ENCODE peak calls at places on chromosomes 3 and 15, in four cellular contexts. P, A, H and M are unnamed samples.

GRCh38 chr3:128073185-128073725 is 21.0 kb downstream of the SEC61A1 start:
- DNase-seq in H (no peak), A (no peak), P (no peak), M (no peak)

GRCh38 chr3:24158756-24159155 is 213.7 kb downstream of the NR1D2 start:
- DNase-seq in P (no peak), H (no peak), A (no peak), M (no peak)

GRCh38 chr3:71111784-71112440 is 471.6 kb downstream of the FOXP1 start:
- DNase-seq in A (peak; percentile 37), H (no peak), P (peak; percentile 58), M (no peak)

GRCh38 chr15:59892995-59893394 is 111.1 kb upstream of the FOXB1 start:
- DNase-seq in A (peak; percentile 11), H (no peak), P (peak; percentile 14), M (no peak)

GRCh38 chr3:66567066-66567465 is 66.2 kb upstream of the LRIG1 start:
- DNase-seq in P (no peak), A (no peak), H (no peak), M (no peak)

GRCh38 chr3:112333002-112333385 is at the start of gene CD200:
- DNase-seq in H (peak; percentile 58), A (peak; percentile 7), P (peak; percentile 9), M (no peak)

GRCh38 chr3:160919942-160920341 is 163.9 kb downstream of the PPM1L start:
- DNase-seq in P (no peak), H (no peak), A (no peak), M (no peak)

GRCh38 chr15:68278345-68279217 is 1.0 kb downstream of the FEM1B start:
- DNase-seq in H (peak; percentile 71), A (no peak), P (no peak), M (no peak)

GRCh38 chr3:88188436-88188835 is 38.7 kb downstream of the C3orf38 start:
- DNase-seq in P (peak; percentile 5), A (no peak), H (no peak), M (peak; percentile 17)

GRCh38 chr3:38582316-38582715 is 67.2 kb downstream of the SCN5A start:
- DNase-seq in P (no peak), A (no peak), H (no peak), M (no peak)

GRCh38 chr15:85587707-85588441 is 206.9 kb downstream of the KLHL25 start:
- DNase-seq in P (no peak), A (peak; percentile 25), H (no peak), M (no peak)

GRCh38 chr3:196117809-196118208 is 35.9 kb upstream of the TFRC start:
- DNase-seq in H (no peak), P (no peak), A (no peak), M (no peak)

GRCh38 chr3:129650256-129650872 is 43.9 kb upstream of the PLXND1 start:
- DNase-seq in P (peak; percentile 54), H (peak; percentile 67), A (peak; percentile 59), M (peak; percentile 22)

GRCh38 chr3:71510485-71510884 is 73.0 kb downstream of the FOXP1 start:
- DNase-seq in H (no peak), P (peak; percentile 36), A (peak; percentile 60), M (no peak)

GRCh38 chr3:135084404-135084803 is 289.3 kb downstream of the EPHB1 start:
- DNase-seq in H (no peak), P (peak; percentile 17), A (peak; percentile 8), M (no peak)

GRCh38 chr3:30655187-30655812 is 48.9 kb downstream of the TGFBR2 start:
- DNase-seq in P (no peak), H (no peak), A (no peak), M (no peak)

GRCh38 chr3:196639517-196640500 is at the start of gene NRROS:
- DNase-seq in P (peak; percentile 75), H (no peak), A (peak; percentile 43), M (peak; percentile 75)

GRCh38 chr3:114274929-114275328 is 18.9 kb upstream of the TIGIT start:
- DNase-seq in A (peak; percentile 8), P (no peak), H (no peak), M (no peak)

GRCh38 chr15:89820651-89821611 is 6.3 kb upstream of the ANPEP start:
- DNase-seq in A (no peak), H (no peak), P (peak; percentile 53), M (no peak)

GRCh38 chr3:15403965-15404364 is 23.4 kb downstream of the METTL6 start:
- DNase-seq in P (no peak), H (no peak), A (no peak), M (no peak)

GRCh38 chr3:64992462-64993285 is 304.9 kb upstream of the ADAMTS9 start:
- DNase-seq in A (peak; percentile 37), H (no peak), P (no peak), M (no peak)